ENCODE peak calls at places on chromosomes 16 and 17, in ten cellular contexts. J is nucleus accumbens; F is stimulated activated CD4-positive, alpha-beta T cell treated with anti-CD3 and anti-CD28 coated beads, Interleukin-2, amount 100 ng/mL, for 4 hours; U is stimulated activated CD8-positive, alpha-beta memory T cell treated with anti-CD3 and anti-CD28 coated beads, Interleukin-15, amount 100 ng/mL, for 4 hours; L is cardiac septum; C is NCI-H2029; I is effector memory CD8-positive, alpha-beta T cell; T is GDM1; R is posterior vena cava; Z is GM04504. W is an unnamed sample.

GRCh38 chr17:43874293-43874692 is 27.3 kb downstream of the CD300LG start:
- DNase-seq in R (no peak), I (no peak), Z (no peak), U (no peak), F (no peak), L (no peak), C (no peak), T (no peak), J (no peak), W (no peak)

GRCh38 chr17:81866440-81867122 is 4.6 kb downstream of the ARHGDIA start:
- DNase-seq in T (no peak), C (no peak), J (no peak), L (no peak), R (no peak), F (no peak), Z (no peak), U (no peak), I (no peak), W (no peak)

GRCh38 chr17:11986939-11987329 is 10.3 kb downstream of the ZNF18 start:
- DNase-seq in R (no peak), C (no peak), U (no peak), J (no peak), L (no peak), T (no peak), I (no peak), F (no peak), Z (peak), W (no peak)

GRCh38 chr17:48530208-48530886 is 464 bp downstream of the HOXB1 start:
- DNase-seq in U (no peak), Z (no peak), J (no peak), R (no peak), I (no peak), C (no peak), L (no peak), T (no peak), F (no peak), W (no peak)

GRCh38 chr16:6081320-6081976 is 983.9 kb upstream of the EEF2KMT start:
- DNase-seq in L (no peak), Z (no peak), R (no peak), I (no peak), C (no peak), J (peak), T (no peak), U (no peak), F (no peak), W (no peak)

GRCh38 chr17:73394523-73395450 is 83.0 kb upstream of the CDC42EP4 start:
- DNase-seq in R (peak), U (no peak), L (no peak), T (no peak), C (peak), I (no peak), Z (no peak), J (no peak), F (no peak), W (no peak)

GRCh38 chr17:47882247-47882646 is 13.8 kb upstream of the SP2 start:
- DNase-seq in F (no peak), L (no peak), U (no peak), T (no peak), J (no peak), I (no peak), Z (peak), C (no peak), R (no peak), W (no peak)

GRCh38 chr17:48616719-48617514 is 1.8 kb upstream of the HOXB8 start:
- DNase-seq in J (no peak), U (no peak), Z (no peak), T (no peak), I (no peak), F (no peak), C (no peak), L (no peak), R (no peak), W (no peak)